ENCODE peak calls at places on chromosomes 2 and 18, in seven cellular contexts. One of them, this sample, is unnamed.

GRCh38 chr18:67916142-67916541 is 399.6 kb upstream of the DSEL start:
- DNase-seq in CD8-positive, alpha-beta T cell: no peak
- DNase-seq in AG09319: no peak
- DNase-seq in left ventricle myocardium inferior: no peak
- DNase-seq in GM12865: no peak
- DNase-seq in pancreas: no peak
- DNase-seq in bronchial epithelial cell: peak; percentile 17
- DNase-seq in this sample: no peak

GRCh38 chr2:174846218-174846617 is 81.9 kb upstream of the CHRNA1 start:
- DNase-seq in GM12865: no peak
- DNase-seq in bronchial epithelial cell: no peak
- DNase-seq in CD8-positive, alpha-beta T cell: no peak
- DNase-seq in left ventricle myocardium inferior: no peak
- DNase-seq in AG09319: no peak
- DNase-seq in pancreas: no peak
- DNase-seq in this sample: no peak

GRCh38 chr18:44637210-44638051 is 43.3 kb upstream of the SETBP1 start:
- DNase-seq in bronchial epithelial cell: peak; percentile 92
- DNase-seq in CD8-positive, alpha-beta T cell: no peak
- DNase-seq in AG09319: no peak
- DNase-seq in left ventricle myocardium inferior: no peak
- DNase-seq in GM12865: peak; percentile 7
- DNase-seq in pancreas: no peak
- DNase-seq in this sample: no peak

GRCh38 chr2:46315103-46315890 is 18.1 kb downstream of the EPAS1 start:
- DNase-seq in left ventricle myocardium inferior: peak; percentile 89
- DNase-seq in bronchial epithelial cell: peak; percentile 96
- DNase-seq in pancreas: peak; percentile 94
- DNase-seq in CD8-positive, alpha-beta T cell: no peak
- DNase-seq in AG09319: peak; percentile 75
- DNase-seq in GM12865: no peak
- DNase-seq in this sample: no peak

GRCh38 chr18:42340423-42341009 is 385.5 kb downstream of the PIK3C3 start:
- DNase-seq in left ventricle myocardium inferior: no peak
- DNase-seq in GM12865: no peak
- DNase-seq in AG09319: no peak
- DNase-seq in pancreas: no peak
- DNase-seq in bronchial epithelial cell: no peak
- DNase-seq in CD8-positive, alpha-beta T cell: no peak
- DNase-seq in this sample: no peak

GRCh38 chr2:218406949-218407703 is 7.5 kb downstream of the CTDSP1 start:
- DNase-seq in bronchial epithelial cell: peak; percentile 27
- DNase-seq in left ventricle myocardium inferior: peak; percentile 71
- DNase-seq in AG09319: no peak
- DNase-seq in CD8-positive, alpha-beta T cell: peak; percentile 33
- DNase-seq in GM12865: peak; percentile 52
- DNase-seq in pancreas: peak; percentile 64
- DNase-seq in this sample: no peak

GRCh38 chr2:118748245-118748885 is 99.1 kb downstream of the EN1 start:
- DNase-seq in CD8-positive, alpha-beta T cell: no peak
- DNase-seq in pancreas: no peak
- DNase-seq in AG09319: no peak
- DNase-seq in GM12865: no peak
- DNase-seq in left ventricle myocardium inferior: no peak
- DNase-seq in bronchial epithelial cell: no peak
- DNase-seq in this sample: no peak

GRCh38 chr2:238505892-238506280 is 79.2 kb downstream of the ASB1 start:
- DNase-seq in left ventricle myocardium inferior: no peak
- DNase-seq in AG09319: no peak
- DNase-seq in CD8-positive, alpha-beta T cell: no peak
- DNase-seq in pancreas: no peak
- DNase-seq in GM12865: no peak
- DNase-seq in bronchial epithelial cell: no peak
- DNase-seq in this sample: no peak

GRCh38 chr2:144459937-144460336 is 60.0 kb downstream of the ZEB2 start:
- DNase-seq in pancreas: no peak
- DNase-seq in CD8-positive, alpha-beta T cell: no peak
- DNase-seq in GM12865: no peak
- DNase-seq in bronchial epithelial cell: no peak
- DNase-seq in AG09319: no peak
- DNase-seq in left ventricle myocardium inferior: no peak
- DNase-seq in this sample: no peak

GRCh38 chr18:2898131-2898640 is 51.4 kb downstream of the EMILIN2 start:
- DNase-seq in bronchial epithelial cell: peak; percentile 51
- DNase-seq in left ventricle myocardium inferior: no peak
- DNase-seq in CD8-positive, alpha-beta T cell: no peak
- DNase-seq in GM12865: no peak
- DNase-seq in AG09319: no peak
- DNase-seq in pancreas: no peak
- DNase-seq in this sample: peak; percentile 53

GRCh38 chr2:234335676-234336228 is 161.1 kb downstream of the ARL4C start:
- DNase-seq in CD8-positive, alpha-beta T cell: peak; percentile 31
- DNase-seq in left ventricle myocardium inferior: peak; percentile 76
- DNase-seq in AG09319: peak; percentile 41
- DNase-seq in bronchial epithelial cell: peak; percentile 69
- DNase-seq in pancreas: peak; percentile 12
- DNase-seq in GM12865: no peak
- DNase-seq in this sample: no peak

GRCh38 chr2:225052703-225053102 is 10.4 kb upstream of the DOCK10 start:
- DNase-seq in CD8-positive, alpha-beta T cell: peak; percentile 15
- DNase-seq in AG09319: no peak
- DNase-seq in left ventricle myocardium inferior: no peak
- DNase-seq in pancreas: no peak
- DNase-seq in bronchial epithelial cell: no peak
- DNase-seq in GM12865: peak; percentile 50
- DNase-seq in this sample: no peak

GRCh38 chr2:68292108-68292710 is 27.5 kb downstream of the CNRIP1 start:
- DNase-seq in AG09319: no peak
- DNase-seq in left ventricle myocardium inferior: no peak
- DNase-seq in pancreas: no peak
- DNase-seq in bronchial epithelial cell: peak; percentile 49
- DNase-seq in GM12865: peak; percentile 63
- DNase-seq in CD8-positive, alpha-beta T cell: no peak
- DNase-seq in this sample: peak; percentile 42

DNA sequence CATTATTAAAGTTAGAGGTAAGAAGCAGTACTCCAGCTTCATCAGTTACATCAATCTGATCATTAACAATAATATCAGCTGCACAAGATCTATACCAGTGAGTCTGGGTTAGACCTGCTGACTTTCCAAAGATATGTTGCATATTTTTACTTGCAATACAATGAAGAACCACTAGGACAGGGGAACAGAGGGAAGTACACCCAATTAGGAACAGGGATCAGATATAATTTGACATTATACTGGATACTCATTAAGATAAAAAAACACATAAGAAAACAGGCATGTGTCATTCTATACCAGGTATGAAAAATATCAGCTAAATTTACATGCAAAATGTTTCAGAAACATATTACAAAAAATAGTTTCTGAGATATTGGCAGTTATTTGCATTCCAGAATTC is 995.1 kb upstream of the DDX18 start:
- DNase-seq in pancreas: no peak
- DNase-seq in GM12865: no peak
- DNase-seq in bronchial epithelial cell: no peak
- DNase-seq in AG09319: no peak
- DNase-seq in left ventricle myocardium inferior: no peak
- DNase-seq in CD8-positive, alpha-beta T cell: no peak
- DNase-seq in this sample: no peak
- TF ChIP-seq CTCF in pancreas: no peak
- TF ChIP-seq CTCF in GM12865: no peak
- TF ChIP-seq CTCF in bronchial epithelial cell: no peak
- TF ChIP-seq CTCF in AG09319: no peak
- TF ChIP-seq CTCF in left ventricle myocardium inferior: no peak
- TF ChIP-seq CTCF in CD8-positive, alpha-beta T cell: no peak
- TF ChIP-seq CTCF in this sample: no peak

GRCh38 chr2:153497938-153498629 is 19.5 kb upstream of the RPRM start:
- DNase-seq in left ventricle myocardium inferior: no peak
- DNase-seq in CD8-positive, alpha-beta T cell: no peak
- DNase-seq in GM12865: no peak
- DNase-seq in pancreas: peak; percentile 37
- DNase-seq in AG09319: no peak
- DNase-seq in bronchial epithelial cell: no peak
- DNase-seq in this sample: no peak
- TF ChIP-seq CTCF in left ventricle myocardium inferior: no peak
- TF ChIP-seq CTCF in CD8-positive, alpha-beta T cell: no peak
- TF ChIP-seq CTCF in GM12865: no peak
- TF ChIP-seq CTCF in pancreas: no peak
- TF ChIP-seq CTCF in AG09319: no peak
- TF ChIP-seq CTCF in bronchial epithelial cell: no peak
- TF ChIP-seq CTCF in this sample: no peak

GRCh38 chr2:106868199-106868598 is 17.8 kb downstream of the ST6GAL2 start:
- DNase-seq in left ventricle myocardium inferior: no peak
- DNase-seq in pancreas: no peak
- DNase-seq in AG09319: no peak
- DNase-seq in GM12865: no peak
- DNase-seq in bronchial epithelial cell: no peak
- DNase-seq in CD8-positive, alpha-beta T cell: no peak
- DNase-seq in this sample: no peak
- TF ChIP-seq CTCF in left ventricle myocardium inferior: peak; percentile 20
- TF ChIP-seq CTCF in pancreas: no peak
- TF ChIP-seq CTCF in AG09319: no peak
- TF ChIP-seq CTCF in GM12865: no peak
- TF ChIP-seq CTCF in bronchial epithelial cell: no peak
- TF ChIP-seq CTCF in CD8-positive, alpha-beta T cell: no peak
- TF ChIP-seq CTCF in this sample: no peak

DNA sequence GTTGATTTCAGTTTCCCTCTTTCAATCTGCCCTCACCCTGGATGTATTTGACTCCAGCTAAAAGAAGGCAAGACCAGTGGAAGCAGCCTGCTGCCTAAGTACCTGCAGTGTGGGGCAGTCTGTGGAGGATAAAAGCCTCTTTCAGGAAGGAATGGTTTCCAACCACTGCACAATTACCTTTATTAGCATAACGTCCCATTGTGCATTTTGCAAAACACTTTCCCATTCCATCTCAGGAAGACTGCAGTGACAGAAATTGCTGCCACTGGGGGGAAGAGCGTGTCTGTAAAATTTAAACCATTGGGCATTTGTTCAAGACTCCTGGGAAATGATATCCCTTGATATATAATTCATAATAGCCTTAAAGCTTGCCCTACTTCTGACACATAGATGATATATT is 26.2 kb downstream of the CYRIA start:
- DNase-seq in CD8-positive, alpha-beta T cell: no peak
- DNase-seq in left ventricle myocardium inferior: no peak
- DNase-seq in AG09319: no peak
- DNase-seq in bronchial epithelial cell: no peak
- DNase-seq in pancreas: no peak
- DNase-seq in GM12865: no peak
- DNase-seq in this sample: no peak
- TF ChIP-seq CTCF in CD8-positive, alpha-beta T cell: no peak
- TF ChIP-seq CTCF in left ventricle myocardium inferior: no peak
- TF ChIP-seq CTCF in AG09319: no peak
- TF ChIP-seq CTCF in bronchial epithelial cell: no peak
- TF ChIP-seq CTCF in pancreas: no peak
- TF ChIP-seq CTCF in GM12865: no peak
- TF ChIP-seq CTCF in this sample: no peak

GRCh38 chr2:237452846-237453245 is 34.2 kb upstream of the MLPH start:
- DNase-seq in bronchial epithelial cell: peak; percentile 32
- DNase-seq in CD8-positive, alpha-beta T cell: no peak
- DNase-seq in AG09319: no peak
- DNase-seq in pancreas: no peak
- DNase-seq in left ventricle myocardium inferior: no peak
- DNase-seq in GM12865: no peak
- DNase-seq in this sample: no peak
- TF ChIP-seq CTCF in bronchial epithelial cell: no peak
- TF ChIP-seq CTCF in CD8-positive, alpha-beta T cell: no peak
- TF ChIP-seq CTCF in AG09319: no peak
- TF ChIP-seq CTCF in pancreas: no peak
- TF ChIP-seq CTCF in left ventricle myocardium inferior: no peak
- TF ChIP-seq CTCF in GM12865: no peak
- TF ChIP-seq CTCF in this sample: no peak

GRCh38 chr18:57784816-57785144 is 18.3 kb downstream of the ATP8B1 start:
- DNase-seq in GM12865: no peak
- DNase-seq in bronchial epithelial cell: no peak
- DNase-seq in pancreas: no peak
- DNase-seq in AG09319: no peak
- DNase-seq in CD8-positive, alpha-beta T cell: no peak
- DNase-seq in left ventricle myocardium inferior: no peak
- DNase-seq in this sample: no peak

GRCh38 chr18:57786038-57786437 is 17.1 kb downstream of the ATP8B1 start:
- DNase-seq in CD8-positive, alpha-beta T cell: no peak
- DNase-seq in bronchial epithelial cell: no peak
- DNase-seq in pancreas: no peak
- DNase-seq in left ventricle myocardium inferior: no peak
- DNase-seq in GM12865: no peak
- DNase-seq in AG09319: no peak
- DNase-seq in this sample: no peak

GRCh38 chr18:57789105-57789504 is 14.0 kb downstream of the ATP8B1 start:
- DNase-seq in pancreas: peak; percentile 63
- DNase-seq in CD8-positive, alpha-beta T cell: no peak
- DNase-seq in bronchial epithelial cell: peak; percentile 49
- DNase-seq in AG09319: no peak
- DNase-seq in left ventricle myocardium inferior: no peak
- DNase-seq in GM12865: no peak
- DNase-seq in this sample: no peak

GRCh38 chr18:57789759-57790158 is 13.4 kb downstream of the ATP8B1 start:
- DNase-seq in pancreas: no peak
- DNase-seq in bronchial epithelial cell: no peak
- DNase-seq in GM12865: no peak
- DNase-seq in AG09319: no peak
- DNase-seq in left ventricle myocardium inferior: no peak
- DNase-seq in CD8-positive, alpha-beta T cell: no peak
- DNase-seq in this sample: no peak

GRCh38 chr18:57787068-57787682 is 15.9 kb downstream of the ATP8B1 start:
- DNase-seq in bronchial epithelial cell: no peak
- DNase-seq in left ventricle myocardium inferior: no peak
- DNase-seq in GM12865: no peak
- DNase-seq in pancreas: no peak
- DNase-seq in CD8-positive, alpha-beta T cell: no peak
- DNase-seq in AG09319: no peak
- DNase-seq in this sample: no peak
- TF ChIP-seq CTCF in bronchial epithelial cell: no peak
- TF ChIP-seq CTCF in left ventricle myocardium inferior: no peak
- TF ChIP-seq CTCF in GM12865: no peak
- TF ChIP-seq CTCF in pancreas: no peak
- TF ChIP-seq CTCF in CD8-positive, alpha-beta T cell: no peak
- TF ChIP-seq CTCF in AG09319: no peak
- TF ChIP-seq CTCF in this sample: no peak

This sample was measured in GM13976.